ENCODE peak calls at places on chromosomes 5 and 9, in seven cellular contexts. A is AG04450; V is body of pancreas; K is sciatic nerve; S is fibroblast of the conjunctiva; I is heart right ventricle; D is activated effector memory CD4-positive, alpha-beta T cell treated with anti-CD3 and anti-CD28 coated beads, Interleukin-2, amount 50 U/mL, for 16 hours. L is an unnamed sample.

GRCh38 chr9:121075251-121076036 is 689 bp downstream of the CNTRL start:
- DNase-seq in A (no peak), V (no peak), K (no peak), S (no peak), I (no peak), D (no peak), L (no peak)

GRCh38 chr9:35728041-35728971 is 3.7 kb downstream of the TLN1 start:
- DNase-seq in A (peak), V (peak), K (peak), S (peak), I (peak), D (peak), L (peak)

GRCh38 chr5:180596668-180597231 is 5.5 kb upstream of the SCGB3A1 start:
- DNase-seq in A (no peak), V (no peak), K (peak), S (no peak), I (no peak), D (no peak), L (peak)

GRCh38 chr9:27094640-27095039 is 14.4 kb upstream of the TEK start:
- DNase-seq in A (no peak), V (no peak), K (no peak), S (peak), I (no peak), D (no peak), L (no peak)

GRCh38 chr5:40781843-40782409 is 16.2 kb downstream of the PRKAA1 start:
- DNase-seq in A (peak), V (peak), K (no peak), S (peak), I (peak), D (no peak), L (no peak)

GRCh38 chr5:134549714-134550113 is 24.2 kb downstream of the JADE2 start:
- DNase-seq in A (no peak), V (no peak), K (no peak), S (peak), I (no peak), D (no peak), L (no peak)

GRCh38 chr9:120924698-120925534 is 1.7 kb downstream of the TRAF1 start:
- DNase-seq in A (no peak), V (no peak), K (no peak), S (no peak), I (no peak), D (no peak), L (no peak)

GRCh38 chr5:58933891-58934628 is 351.2 kb downstream of the RAB3C start:
- DNase-seq in A (no peak), V (no peak), K (no peak), S (no peak), I (no peak), D (no peak), L (no peak)

GRCh38 chr5:162888268-162888667 is 549.1 kb upstream of the CCNG1 start:
- DNase-seq in A (no peak), V (no peak), K (no peak), S (no peak), I (no peak), D (no peak), L (no peak)

GRCh38 chr9:698276-698675 is 143.2 kb upstream of the DMRT1 start:
- DNase-seq in A (no peak), V (no peak), K (no peak), S (no peak), I (no peak), D (no peak), L (no peak)

GRCh38 chr9:125631391-125632085 is 75.5 kb downstream of the MAPKAP1 start:
- DNase-seq in A (no peak), V (peak), K (no peak), S (peak), I (no peak), D (no peak), L (no peak)

GRCh38 chr5:10702040-10702629 is 58.9 kb downstream of the DAP start:
- DNase-seq in A (peak), V (peak), K (no peak), S (peak), I (no peak), D (no peak), L (no peak)

GRCh38 chr5:140800816-140801493 is at the start of gene PCDHA3:
- DNase-seq in A (no peak), V (peak), K (no peak), S (peak), I (no peak), D (no peak), L (no peak)

GRCh38 chr9:135268981-135269380 is 181.5 kb downstream of the OLFM1 start:
- DNase-seq in A (no peak), V (no peak), K (no peak), S (no peak), I (no peak), D (no peak), L (no peak)

GRCh38 chr5:118548761-118549160 is 439.6 kb downstream of the DTWD2 start:
- DNase-seq in A (no peak), V (no peak), K (no peak), S (peak), I (no peak), D (no peak), L (no peak)

GRCh38 chr5:91128604-91129003 is 254.5 kb downstream of the ARRDC3 start:
- DNase-seq in A (no peak), V (no peak), K (no peak), S (no peak), I (no peak), D (no peak), L (no peak)

GRCh38 chr5:67200809-67201562 is 4.4 kb upstream of the CD180 start:
- DNase-seq in A (no peak), V (no peak), K (no peak), S (no peak), I (no peak), D (no peak), L (no peak)

GRCh38 chr9:112361602-112362001 is 18.3 kb upstream of the HSDL2 start:
- DNase-seq in A (no peak), V (no peak), K (no peak), S (no peak), I (no peak), D (no peak), L (no peak)

GRCh38 chr5:138953370-138954256 is 78.5 kb upstream of the LRRTM2 start:
- DNase-seq in A (no peak), V (peak), K (peak), S (peak), I (peak), D (peak), L (peak)

GRCh38 chr9:10661376-10661775 is 48.6 kb upstream of the PTPRD start:
- DNase-seq in A (no peak), V (no peak), K (no peak), S (no peak), I (no peak), D (no peak), L (no peak)

GRCh38 chr5:156824800-156825199 is 25.3 kb upstream of the PPP1R2B start:
- DNase-seq in A (peak), V (peak), K (no peak), S (peak), I (peak), D (no peak), L (no peak)

GRCh38 chr5:124411089-124411488 is 335.4 kb downstream of the ZNF608 start:
- DNase-seq in A (no peak), V (no peak), K (no peak), S (no peak), I (no peak), D (no peak), L (no peak)

GRCh38 chr9:125703662-125704061 is 3.3 kb downstream of the MAPKAP1 start:
- DNase-seq in A (no peak), V (no peak), K (no peak), S (no peak), I (no peak), D (no peak), L (no peak)

GRCh38 chr5:39266442-39266841 is 47.1 kb upstream of the FYB1 start:
- DNase-seq in A (no peak), V (no peak), K (no peak), S (no peak), I (no peak), D (no peak), L (no peak)

GRCh38 chr9:7234144-7234543 is 476.4 kb downstream of the KDM4C start:
- DNase-seq in A (no peak), V (no peak), K (no peak), S (no peak), I (no peak), D (peak), L (no peak)

GRCh38 chr5:102106599-102106998 is 189.5 kb downstream of the SLCO4C1 start:
- DNase-seq in A (no peak), V (no peak), K (no peak), S (no peak), I (no peak), D (no peak), L (no peak)

GRCh38 chr5:154706416-154706815 is 48.8 kb upstream of the LARP1 start:
- DNase-seq in A (no peak), V (no peak), K (no peak), S (no peak), I (no peak), D (no peak), L (no peak)

GRCh38 chr5:59607126-59607807 is 286.3 kb downstream of the PDE4D start:
- DNase-seq in A (no peak), V (no peak), K (no peak), S (no peak), I (no peak), D (no peak), L (no peak)

GRCh38 chr5:167813381-167813780 is 478.1 kb upstream of the WWC1 start:
- DNase-seq in A (no peak), V (no peak), K (no peak), S (no peak), I (no peak), D (no peak), L (no peak)

GRCh38 chr9:129773262-129774048 is 20.6 kb upstream of the PTGES start:
- DNase-seq in A (peak), V (peak), K (peak), S (no peak), I (no peak), D (no peak), L (peak)

GRCh38 chr5:59542841-59543825 is 350.4 kb downstream of the PDE4D start:
- DNase-seq in A (no peak), V (peak), K (no peak), S (no peak), I (peak), D (no peak), L (no peak)

GRCh38 chr9:14322211-14323082 is 8.5 kb upstream of the NFIB start:
- DNase-seq in A (no peak), V (peak), K (peak), S (peak), I (peak), D (peak), L (peak)

GRCh38 chr5:102715405-102715804 is 39.7 kb upstream of the PAM start:
- DNase-seq in A (peak), V (no peak), K (no peak), S (peak), I (no peak), D (no peak), L (no peak)

GRCh38 chr9:6782981-6783380 is 25.2 kb downstream of the KDM4C start:
- DNase-seq in A (no peak), V (no peak), K (no peak), S (no peak), I (no peak), D (no peak), L (no peak)

GRCh38 chr9:36135791-36136276 is 699 bp upstream of the GLIPR2 start:
- DNase-seq in A (no peak), V (peak), K (peak), S (no peak), I (no peak), D (no peak), L (no peak)

GRCh38 chr5:149157330-149157729 is 16.0 kb downstream of the ABLIM3 start:
- DNase-seq in A (no peak), V (no peak), K (no peak), S (no peak), I (no peak), D (no peak), L (no peak)

GRCh38 chr9:131838581-131839280 is 98.9 kb upstream of the RAPGEF1 start:
- DNase-seq in A (no peak), V (no peak), K (no peak), S (no peak), I (no peak), D (no peak), L (no peak)

GRCh38 chr5:91977599-91977998 is 594.5 kb upstream of the ARRDC3 start:
- DNase-seq in A (no peak), V (no peak), K (no peak), S (no peak), I (no peak), D (no peak), L (no peak)